ENCODE peak calls at places on chromosomes 2 and 18, in six cellular contexts. P is fibroblast of lung, B is HepG2, R is body of pancreas, H is mucosa of descending colon, E is cardiac muscle cell. M is an unnamed sample.

GRCh38 chr2:13652531-13653313 is 936.0 kb downstream of the TRIB2 start:
- DNase-seq in R (no peak), E (no peak), H (no peak), P (peak; percentile 85), B (no peak), M (no peak)

GRCh38 chr2:191304939-191305875 is 60.0 kb downstream of the MYO1B start:
- DNase-seq in P (peak; percentile 90), E (peak; percentile 95), H (peak; percentile 46), R (peak; percentile 23), B (no peak), M (no peak)

GRCh38 chr18:23498877-23499570 is 4.3 kb upstream of the RMC1 start:
- DNase-seq in R (peak; percentile 71), P (peak; percentile 67), H (peak; percentile 71), B (peak; percentile 62), E (peak; percentile 84), M (peak; percentile 74)

GRCh38 chr2:105252271-105252670 is 10.7 kb downstream of the GPR45 start:
- DNase-seq in H (no peak), B (no peak), P (peak; percentile 85), R (no peak), E (no peak), M (no peak)

GRCh38 chr2:171160119-171160629 is 519 bp downstream of the TLK1 start:
- DNase-seq in H (peak; percentile 79), R (peak; percentile 64), P (peak; percentile 63), E (peak; percentile 73), B (peak; percentile 55), M (peak; percentile 72)

GRCh38 chr2:119366161-119366648 is 429 bp downstream of the C2orf76 start:
- DNase-seq in E (peak; percentile 32), P (peak; percentile 26), R (peak; percentile 32), B (peak; percentile 70), H (no peak), M (peak; percentile 72)

GRCh38 chr2:80166457-80166856 is 138.1 kb downstream of the LRRTM1 start:
- DNase-seq in R (no peak), P (no peak), E (no peak), B (no peak), H (no peak), M (no peak)

GRCh38 chr18:32386466-32386865 is 84.2 kb downstream of the GAREM1 start:
- DNase-seq in H (no peak), P (no peak), B (no peak), E (no peak), R (no peak), M (no peak)

GRCh38 chr18:79343567-79344207 is 52.0 kb upstream of the NFATC1 start:
- DNase-seq in P (no peak), E (no peak), H (no peak), R (no peak), B (peak; percentile 38), M (no peak)

GRCh38 chr2:134398300-134398699 is 144.4 kb downstream of the MGAT5 start:
- DNase-seq in R (no peak), P (peak; percentile 85), B (no peak), E (peak; percentile 74), H (no peak), M (no peak)

GRCh38 chr2:189300917-189301316 is 121.4 kb upstream of the COL5A2 start:
- DNase-seq in B (no peak), E (no peak), H (no peak), P (no peak), R (no peak), M (no peak)

GRCh38 chr2:227033471-227034148 is 130.4 kb downstream of the COL4A4 start:
- DNase-seq in H (peak; percentile 60), P (peak; percentile 25), E (peak; percentile 80), B (peak; percentile 43), R (peak; percentile 71), M (peak; percentile 70)

GRCh38 chr2:12261993-12262680 is 454.6 kb upstream of the TRIB2 start:
- DNase-seq in H (no peak), E (no peak), R (no peak), P (peak; percentile 47), B (no peak), M (no peak)

GRCh38 chr2:128395196-128395595 is 76.5 kb upstream of the HS6ST1 start:
- DNase-seq in R (no peak), H (peak; percentile 42), B (no peak), E (no peak), P (no peak), M (no peak)

GRCh38 chr2:177254433-177255226 is 9.9 kb downstream of the NFE2L2 start:
- DNase-seq in R (peak; percentile 45), H (peak; percentile 87), B (peak; percentile 76), E (peak; percentile 49), P (peak; percentile 59), M (no peak)

GRCh38 chr2:133674433-133675331 is 106.4 kb upstream of the NCKAP5 start:
- DNase-seq in R (peak; percentile 64), B (peak; percentile 36), P (peak; percentile 91), E (peak; percentile 89), H (no peak), M (peak; percentile 63)

GRCh38 chr18:75441921-75442320 is 14.4 kb upstream of the SMIM21 start:
- DNase-seq in R (no peak), B (no peak), H (no peak), E (no peak), P (no peak), M (no peak)

GRCh38 chr2:62208758-62209114 is 12.8 kb downstream of the B3GNT2 start:
- DNase-seq in H (no peak), E (no peak), B (no peak), R (no peak), P (no peak), M (no peak)

DNA sequence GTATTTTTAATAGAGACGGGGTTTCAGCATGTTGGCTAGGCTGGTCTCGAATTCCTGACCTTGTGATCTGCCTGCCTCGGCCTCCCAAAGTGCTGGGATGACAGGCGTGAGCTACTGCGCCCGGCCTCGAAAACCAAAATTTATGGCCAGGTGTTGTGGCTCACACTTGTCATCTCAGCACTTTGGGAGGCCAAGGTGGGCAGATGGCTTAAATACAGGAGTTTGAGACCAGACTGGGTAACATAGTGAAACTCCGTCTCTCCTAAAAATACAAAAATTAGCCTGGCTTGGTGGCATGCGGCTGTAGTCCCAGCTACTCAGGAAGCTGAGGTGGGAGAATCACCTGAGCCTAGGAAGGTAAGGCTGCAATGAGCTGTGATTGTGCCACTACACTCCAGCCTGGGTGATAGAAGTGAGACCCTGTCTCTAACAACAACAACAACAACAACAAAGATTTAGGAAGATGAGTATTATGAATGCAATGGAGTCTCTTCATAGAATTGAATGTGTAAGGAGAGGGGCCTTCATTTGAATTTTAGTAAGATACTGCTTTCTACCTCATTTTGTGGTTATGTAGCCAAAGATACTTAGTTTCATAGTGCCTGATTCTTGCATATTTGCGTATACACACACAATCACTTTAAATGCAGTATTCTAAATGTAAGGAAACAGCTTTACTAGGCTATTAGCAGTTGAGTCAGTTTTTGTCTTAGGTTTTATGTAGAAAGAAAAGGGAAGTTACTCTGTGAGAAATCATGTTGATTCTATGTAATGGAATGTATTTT is 80.3 kb downstream of the HAUS1 start:
- DNase-seq in E (no peak), H (no peak), B (no peak), R (no peak), P (no peak), M (no peak)
- H3K4me1 ChIP-seq in E (peaks cover 16% of the 10 kb centered on the region), H (peaks cover 7% of the 10 kb centered on the region), B (no peaks in the 10 kb centered on the region), R (peaks cover 25% of the 10 kb centered on the region), P (no peaks in the 10 kb centered on the region), M (no peaks in the 10 kb centered on the region)

DNA sequence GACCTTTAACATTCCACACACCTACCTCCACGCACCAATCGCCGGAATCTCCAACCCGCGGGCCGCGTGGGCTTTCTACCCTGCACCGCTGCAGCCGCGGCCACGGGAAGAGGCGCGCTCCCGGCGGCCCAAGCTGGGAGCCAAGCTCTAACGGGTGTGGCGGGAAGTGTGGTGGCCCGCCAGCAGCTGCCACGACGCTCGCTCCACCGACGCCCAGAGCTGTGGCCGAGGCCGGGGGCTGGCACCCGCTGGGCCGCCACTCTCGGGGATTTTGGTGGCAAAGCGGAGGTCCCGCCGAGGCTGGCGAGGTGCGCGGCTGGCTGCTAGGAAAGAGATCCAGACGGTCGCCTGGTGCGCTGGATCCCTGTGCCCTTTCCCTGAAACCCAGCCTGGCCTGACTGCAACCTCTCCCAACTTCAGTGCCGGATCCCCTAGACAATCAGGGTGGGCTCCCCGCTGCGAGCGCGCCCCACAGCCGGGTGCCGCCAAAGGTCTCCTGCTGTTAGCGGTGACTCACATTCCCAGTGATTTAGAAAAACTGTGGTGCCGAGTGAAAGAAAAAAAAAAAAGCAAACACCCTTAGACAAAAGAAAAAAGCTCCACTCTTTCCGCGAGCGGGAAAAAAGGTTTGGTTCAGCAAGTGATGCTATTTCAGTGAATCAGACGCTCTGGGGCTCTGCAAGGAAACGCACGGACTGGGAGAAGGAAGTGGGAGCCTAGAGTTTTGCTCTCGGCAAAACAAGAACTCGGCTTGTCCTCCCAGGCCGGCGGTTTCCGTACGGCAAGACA is 2.9 kb upstream of the BCL2L11 start:
- DNase-seq in B (no peak), R (peak; percentile 24), H (peak; percentile 71), P (peak; percentile 78), E (peak; percentile 67), M (no peak)
- H3K4me3 ChIP-seq in B (no peak overlapping the region), R (no peak overlapping the region), H (no peak overlapping the region), P (peak overlapping the region; percentile 38), E (peak overlapping the region; percentile 56), M (peak overlapping the region; percentile 39)

GRCh38 chr2:96260404-96261260 is 5.2 kb downstream of the TMEM127 start:
- DNase-seq in E (peak; percentile 83), P (peak; percentile 87), H (peak; percentile 75), R (peak; percentile 91), B (peak; percentile 100), M (peak; percentile 78)

GRCh38 chr2:96264086-96264485 is 1.7 kb downstream of the TMEM127 start:
- DNase-seq in B (no peak), E (peak; percentile 43), R (no peak), H (no peak), P (no peak), M (no peak)

GRCh38 chr2:96264656-96265348 is 995 bp downstream of the TMEM127 start:
- DNase-seq in E (peak; percentile 33), H (peak; percentile 74), P (peak; percentile 45), R (no peak), B (peak; percentile 54), M (peak; percentile 59)

GRCh38 chr2:96261328-96262003 is 4.3 kb downstream of the TMEM127 start:
- DNase-seq in H (peak; percentile 48), E (no peak), P (no peak), B (peak; percentile 87), R (no peak), M (no peak)

GRCh38 chr2:96262306-96262705 is 3.5 kb downstream of the TMEM127 start:
- DNase-seq in H (no peak), E (no peak), R (no peak), B (no peak), P (no peak), M (no peak)
- H3K4me1 ChIP-seq in H (peaks cover 57% of the 10 kb centered on the region), E (peaks cover 59% of the 10 kb centered on the region), R (peaks cover 80% of the 10 kb centered on the region), B (peaks cover 77% of the 10 kb centered on the region), P (peaks cover 34% of the 10 kb centered on the region), M (peaks cover 48% of the 10 kb centered on the region)

DNA sequence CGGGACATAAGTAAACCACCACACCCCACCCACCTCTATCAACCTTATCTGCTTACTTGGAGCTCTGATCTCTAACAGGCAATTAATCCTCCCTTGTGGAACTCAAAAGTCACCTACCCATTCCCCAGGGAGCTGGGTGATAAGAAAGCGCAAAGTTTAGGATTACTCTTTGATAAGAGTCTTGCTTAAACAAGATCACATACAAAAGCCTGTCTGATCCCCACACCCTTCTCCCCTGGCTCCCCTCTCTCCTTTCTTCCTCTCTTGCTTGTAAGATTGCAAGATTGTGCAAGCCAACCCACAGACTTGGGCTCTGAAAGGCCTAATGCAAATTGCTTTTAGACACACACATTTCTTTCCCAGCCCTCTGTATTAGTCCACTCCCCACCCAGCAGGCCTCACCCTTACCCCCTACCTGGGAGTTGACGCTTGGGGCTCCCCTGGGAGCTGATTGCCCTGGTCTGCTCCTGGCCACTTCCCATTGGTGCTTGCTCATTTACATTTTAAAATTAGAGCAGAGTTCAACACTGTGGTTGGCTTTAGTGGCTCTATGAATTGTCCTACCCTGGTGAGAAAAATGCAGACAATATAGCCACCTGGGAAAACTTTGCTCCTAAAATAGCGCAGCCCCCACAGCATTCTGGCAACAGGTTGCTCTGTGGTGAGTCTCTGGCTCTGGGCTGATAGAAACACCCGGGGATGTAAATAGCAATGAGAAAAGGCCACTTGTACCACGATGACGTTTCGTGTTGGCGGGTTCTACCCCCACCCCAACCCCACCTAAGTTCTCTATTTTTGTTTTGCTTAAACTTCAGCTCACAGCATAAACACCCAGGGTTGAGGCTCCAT is 92.8 kb upstream of the MSH2 start:
- DNase-seq in B (peak; percentile 96), H (peak; percentile 82), P (peak; percentile 64), E (peak; percentile 78), R (no peak), M (no peak)
- H3K4me3 ChIP-seq in B (peak overlapping the region; percentile 14), H (no peak overlapping the region), P (no peak overlapping the region), E (no peak overlapping the region), R (no peak overlapping the region), M (no peak overlapping the region)

M was measured in right lobe of liver.